ENCODE peak calls at places on chromosome 5, in six cellular contexts. One of them, this sample, is unnamed.

GRCh38 chr5:32088214-32088613 is 85.9 kb downstream of the GOLPH3 start:
- DNase-seq in AG04450: no peak
- DNase-seq in PC-3: no peak
- DNase-seq in astrocyte: no peak
- DNase-seq in psoas muscle: no peak
- DNase-seq in HCT116: no peak
- DNase-seq in this sample: no peak

GRCh38 chr5:110880413-110880812 is 141.6 kb downstream of the SLC25A46 start:
- DNase-seq in AG04450: peak
- DNase-seq in HCT116: no peak
- DNase-seq in astrocyte: peak
- DNase-seq in PC-3: peak
- DNase-seq in psoas muscle: no peak
- DNase-seq in this sample: no peak

GRCh38 chr5:52725065-52725746 is 62.5 kb upstream of the ITGA1 start:
- DNase-seq in astrocyte: peak
- DNase-seq in PC-3: peak
- DNase-seq in psoas muscle: no peak
- DNase-seq in AG04450: no peak
- DNase-seq in HCT116: no peak
- DNase-seq in this sample: no peak

GRCh38 chr5:125326114-125326513 is 579.7 kb upstream of the ZNF608 start:
- DNase-seq in PC-3: peak
- DNase-seq in psoas muscle: peak
- DNase-seq in astrocyte: peak
- DNase-seq in AG04450: peak
- DNase-seq in HCT116: no peak
- DNase-seq in this sample: no peak

GRCh38 chr5:145915970-145916638 is 20.3 kb upstream of the SH3RF2 start:
- DNase-seq in psoas muscle: no peak
- DNase-seq in HCT116: no peak
- DNase-seq in PC-3: no peak
- DNase-seq in AG04450: no peak
- DNase-seq in astrocyte: no peak
- DNase-seq in this sample: no peak

GRCh38 chr5:142097681-142098080 is 10.9 kb upstream of the NDFIP1 start:
- DNase-seq in HCT116: no peak
- DNase-seq in PC-3: peak
- DNase-seq in astrocyte: no peak
- DNase-seq in AG04450: no peak
- DNase-seq in psoas muscle: no peak
- DNase-seq in this sample: no peak

GRCh38 chr5:79736528-79737514 is 47.2 kb downstream of the CMYA5 start:
- DNase-seq in PC-3: no peak
- DNase-seq in astrocyte: no peak
- DNase-seq in psoas muscle: no peak
- DNase-seq in AG04450: no peak
- DNase-seq in HCT116: no peak
- DNase-seq in this sample: no peak

GRCh38 chr5:62341783-62342475 is 35.9 kb downstream of the KIF2A start:
- DNase-seq in psoas muscle: no peak
- DNase-seq in HCT116: no peak
- DNase-seq in astrocyte: no peak
- DNase-seq in AG04450: no peak
- DNase-seq in PC-3: no peak
- DNase-seq in this sample: no peak

GRCh38 chr5:132065351-132065937 is 5.0 kb downstream of the IL3 start:
- DNase-seq in HCT116: peak
- DNase-seq in PC-3: peak
- DNase-seq in psoas muscle: no peak
- DNase-seq in astrocyte: peak
- DNase-seq in AG04450: peak
- DNase-seq in this sample: no peak

GRCh38 chr5:148343049-148343413 is 7.7 kb downstream of the SPINK9 start:
- DNase-seq in astrocyte: no peak
- DNase-seq in PC-3: peak
- DNase-seq in psoas muscle: no peak
- DNase-seq in HCT116: peak
- DNase-seq in AG04450: no peak
- DNase-seq in this sample: no peak

GRCh38 chr5:55421074-55421529 is 113.3 kb downstream of the MTREX start:
- DNase-seq in PC-3: peak
- DNase-seq in AG04450: no peak
- DNase-seq in astrocyte: peak
- DNase-seq in HCT116: no peak
- DNase-seq in psoas muscle: no peak
- DNase-seq in this sample: no peak

GRCh38 chr5:33582417-33582816 is 141.7 kb downstream of the TARS1 start:
- DNase-seq in PC-3: no peak
- DNase-seq in AG04450: no peak
- DNase-seq in HCT116: no peak
- DNase-seq in psoas muscle: no peak
- DNase-seq in astrocyte: no peak
- DNase-seq in this sample: no peak

GRCh38 chr5:643351-643801 is 31.2 kb downstream of the CEP72 start:
- DNase-seq in psoas muscle: no peak
- DNase-seq in AG04450: no peak
- DNase-seq in HCT116: no peak
- DNase-seq in astrocyte: no peak
- DNase-seq in PC-3: no peak
- DNase-seq in this sample: no peak

GRCh38 chr5:644971-645370 is 32.8 kb downstream of the CEP72 start:
- DNase-seq in astrocyte: no peak
- DNase-seq in psoas muscle: no peak
- DNase-seq in AG04450: no peak
- DNase-seq in HCT116: no peak
- DNase-seq in PC-3: no peak
- DNase-seq in this sample: no peak

GRCh38 chr5:642481-642880 is 30.3 kb downstream of the CEP72 start:
- DNase-seq in HCT116: no peak
- DNase-seq in PC-3: no peak
- DNase-seq in psoas muscle: no peak
- DNase-seq in AG04450: no peak
- DNase-seq in astrocyte: no peak
- DNase-seq in this sample: no peak

GRCh38 chr5:644509-644908 is 32.4 kb downstream of the CEP72 start:
- DNase-seq in AG04450: no peak
- DNase-seq in astrocyte: no peak
- DNase-seq in PC-3: no peak
- DNase-seq in HCT116: no peak
- DNase-seq in psoas muscle: no peak
- DNase-seq in this sample: no peak

DNA sequence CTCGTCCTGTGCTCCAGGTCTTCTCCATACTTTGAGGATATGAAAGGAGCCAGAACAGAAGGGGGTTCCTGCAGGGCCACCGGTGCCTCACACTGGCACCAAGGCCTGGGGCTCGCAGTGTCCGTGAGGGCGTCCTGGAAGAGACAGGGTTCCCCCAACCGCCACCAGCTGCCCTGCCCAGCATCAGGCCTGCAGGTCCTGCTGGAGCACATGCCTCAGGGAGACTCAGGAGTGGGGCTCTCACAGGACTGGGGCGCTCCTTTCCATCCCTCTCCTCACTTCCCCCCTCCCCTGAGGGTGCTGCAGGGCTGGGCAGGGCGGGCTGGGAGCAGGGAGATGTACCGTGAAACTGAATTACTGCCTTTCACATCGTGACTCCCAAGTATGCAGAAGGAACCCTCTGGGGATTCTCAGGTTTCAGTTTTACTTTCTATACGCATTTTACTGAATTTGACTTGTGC is 31.7 kb downstream of the CEP72 start:
- DNase-seq in HCT116: no peak
- DNase-seq in psoas muscle: no peak
- DNase-seq in AG04450: no peak
- DNase-seq in PC-3: no peak
- DNase-seq in astrocyte: no peak
- DNase-seq in this sample: no peak
- H3K4me3 ChIP-seq in HCT116: no peak
- H3K4me3 ChIP-seq in psoas muscle: no peak
- H3K4me3 ChIP-seq in AG04450: no peak
- H3K4me3 ChIP-seq in PC-3: no peak
- H3K4me3 ChIP-seq in astrocyte: no peak
- H3K4me3 ChIP-seq in this sample: no peak

DNA sequence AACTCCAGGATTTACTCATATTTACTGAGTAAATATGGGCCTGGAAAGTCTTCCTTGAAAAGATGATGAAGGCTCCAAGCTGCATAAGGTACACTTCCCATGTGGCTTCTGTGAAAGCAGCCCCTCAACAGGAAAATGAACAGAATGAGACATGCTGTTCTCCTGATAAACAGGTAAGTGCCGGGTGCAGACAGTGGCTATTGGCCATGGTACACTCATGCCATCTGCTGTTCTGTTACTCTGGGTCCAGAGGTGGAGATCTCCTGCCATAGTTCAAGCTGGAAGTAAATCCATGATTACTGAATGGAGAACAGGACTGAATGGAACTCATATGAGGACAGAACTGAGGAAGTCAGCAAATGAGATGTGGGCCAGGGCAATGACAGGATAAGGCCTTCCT is 103.6 kb downstream of the SLIT3 start:
- DNase-seq in AG04450: no peak
- DNase-seq in PC-3: peak
- DNase-seq in astrocyte: no peak
- DNase-seq in HCT116: no peak
- DNase-seq in psoas muscle: no peak
- DNase-seq in this sample: peak
- TF ChIP-seq CTCF in AG04450: no peak
- TF ChIP-seq CTCF in PC-3: peak
- TF ChIP-seq CTCF in astrocyte: no peak
- TF ChIP-seq CTCF in HCT116: no peak
- TF ChIP-seq CTCF in psoas muscle: no peak
- TF ChIP-seq CTCF in this sample: no peak

GRCh38 chr5:179798144-179798770 is 4.5 kb downstream of the LTC4S start:
- DNase-seq in HCT116: no peak
- DNase-seq in AG04450: no peak
- DNase-seq in psoas muscle: no peak
- DNase-seq in astrocyte: no peak
- DNase-seq in PC-3: no peak
- DNase-seq in this sample: no peak
- H3K27ac ChIP-seq in HCT116: peak
- H3K27ac ChIP-seq in AG04450: no peak
- H3K27ac ChIP-seq in psoas muscle: no peak
- H3K27ac ChIP-seq in astrocyte: no peak
- H3K27ac ChIP-seq in PC-3: no peak
- H3K27ac ChIP-seq in this sample: no peak

GRCh38 chr5:19122923-19123322 is 865.1 kb downstream of the CDH18 start:
- DNase-seq in psoas muscle: no peak
- DNase-seq in PC-3: no peak
- DNase-seq in astrocyte: no peak
- DNase-seq in AG04450: no peak
- DNase-seq in HCT116: no peak
- DNase-seq in this sample: no peak
- H3K4me3 ChIP-seq in psoas muscle: no peak
- H3K4me3 ChIP-seq in PC-3: no peak
- H3K4me3 ChIP-seq in astrocyte: no peak
- H3K4me3 ChIP-seq in AG04450: no peak
- H3K4me3 ChIP-seq in HCT116: no peak
- H3K4me3 ChIP-seq in this sample: no peak

DNA sequence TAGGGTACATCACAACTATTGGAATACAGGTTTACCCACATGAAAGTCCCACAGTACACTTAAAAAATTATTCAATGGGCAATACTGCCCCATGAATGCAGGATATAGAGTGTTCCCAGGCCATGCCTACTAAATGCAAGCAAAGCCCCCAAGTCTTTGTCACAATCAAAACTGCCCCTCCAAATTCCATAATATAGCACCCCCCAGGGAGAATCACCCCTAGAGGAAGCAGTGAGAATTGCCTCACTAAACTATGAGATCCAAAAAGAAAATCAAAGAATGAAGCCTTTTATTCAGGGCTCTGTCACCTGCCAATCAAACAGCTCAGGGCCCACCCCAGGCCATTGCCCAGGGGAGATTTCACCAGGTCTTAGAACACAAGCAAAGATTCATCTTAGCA is 90.8 kb downstream of the ATPSCKMT start:
- DNase-seq in astrocyte: no peak
- DNase-seq in AG04450: no peak
- DNase-seq in PC-3: no peak
- DNase-seq in psoas muscle: no peak
- DNase-seq in HCT116: no peak
- DNase-seq in this sample: no peak
- TF ChIP-seq CTCF in astrocyte: peak
- TF ChIP-seq CTCF in AG04450: no peak
- TF ChIP-seq CTCF in PC-3: peak
- TF ChIP-seq CTCF in psoas muscle: no peak
- TF ChIP-seq CTCF in HCT116: peak
- TF ChIP-seq CTCF in this sample: no peak